ENCODE peak calls at places on chromosome 10, in five cellular contexts. K is stimulated activated CD4-positive, alpha-beta T cell treated with anti-CD3 and anti-CD28 coated beads, Interleukin-4, amount 100 ng/mL, for 1 hour; H is NAMALWA; W is GM20000; I is neural progenitor cell. M is an unnamed sample.

GRCh38 chr10:76396126-76396525 is 964.7 kb downstream of the LRMDA start:
- DNase-seq in I (no peak), K (no peak), W (no peak), H (no peak), M (no peak)

GRCh38 chr10:88693392-88694020 is 12.5 kb upstream of the LIPK start:
- DNase-seq in I (peak; percentile 9), K (no peak), W (no peak), H (peak; percentile 23), M (no peak)

GRCh38 chr10:29469481-29470354 is 165.1 kb downstream of the SVIL start:
- DNase-seq in W (no peak), I (no peak), H (no peak), K (no peak), M (no peak)

GRCh38 chr10:6119962-6120361 is 31.1 kb downstream of the RBM17 start:
- DNase-seq in I (no peak), K (no peak), H (no peak), W (no peak), M (no peak)

GRCh38 chr10:13382759-13383753 is 35.0 kb upstream of the SEPHS1 start:
- DNase-seq in I (no peak), H (no peak), W (no peak), K (no peak), M (no peak)

GRCh38 chr10:110774069-110775021 is 97.4 kb upstream of the PDCD4 start:
- DNase-seq in I (no peak), H (no peak), W (peak; percentile 84), K (peak; percentile 5), M (no peak)

GRCh38 chr10:29177266-29177832 is 111.5 kb upstream of the LYZL1 start:
- DNase-seq in H (no peak), W (no peak), K (no peak), I (no peak), M (no peak)

GRCh38 chr10:86556532-86556931 is 34.9 kb upstream of the WAPL start:
- DNase-seq in I (no peak), H (no peak), K (no peak), W (no peak), M (no peak)

GRCh38 chr10:59513558-59513957 is 151.2 kb upstream of the FAM13C start:
- DNase-seq in W (no peak), H (no peak), I (no peak), K (no peak), M (no peak)

GRCh38 chr10:90133606-90134005 is 432.2 kb downstream of the KIF20B start:
- DNase-seq in I (no peak), W (no peak), H (no peak), K (no peak), M (no peak)

GRCh38 chr10:96587255-96588059 is 645 bp upstream of the TM9SF3 start:
- DNase-seq in K (peak; percentile 48), W (no peak), H (peak; percentile 74), I (no peak), M (no peak)

GRCh38 chr10:126391162-126391880 is 3.0 kb upstream of the ADAM12 start:
- DNase-seq in W (no peak), H (no peak), K (no peak), I (no peak), M (no peak)

GRCh38 chr10:132527338-132528063 is 10.1 kb upstream of the INPP5A start:
- DNase-seq in I (no peak), K (no peak), W (no peak), H (no peak), M (no peak)

GRCh38 chr10:89327803-89328441 is at the start of gene IFIT3:
- DNase-seq in H (peak; percentile 57), K (no peak), I (no peak), W (peak; percentile 27), M (no peak)

GRCh38 chr10:132654708-132655661 is 117.4 kb downstream of the INPP5A start:
- DNase-seq in K (peak; percentile 62), W (peak; percentile 91), I (peak; percentile 82), H (peak; percentile 70), M (peak; percentile 84)

GRCh38 chr10:546971-547590 is 142.4 kb downstream of the DIP2C start:
- DNase-seq in I (peak; percentile 61), W (no peak), H (peak; percentile 51), K (no peak), M (no peak)

GRCh38 chr10:63120554-63120953 is 12.6 kb upstream of the NRBF2 start:
- DNase-seq in W (no peak), K (no peak), H (no peak), I (no peak), M (no peak)

GRCh38 chr10:54010337-54010736 is 790.7 kb downstream of the PCDH15 start:
- DNase-seq in W (no peak), K (no peak), H (no peak), I (no peak), M (no peak)

GRCh38 chr10:36437367-36437766 is 688.0 kb upstream of the ANKRD30A start:
- DNase-seq in W (no peak), H (no peak), K (no peak), I (no peak), M (no peak)

GRCh38 chr10:15738237-15738928 is 18.7 kb upstream of the ITGA8 start:
- DNase-seq in W (no peak), I (no peak), H (no peak), K (no peak), M (no peak)

GRCh38 chr10:28532223-28532508 is 752 bp upstream of the WAC start:
- DNase-seq in I (no peak), K (no peak), W (no peak), H (peak; percentile 81), M (no peak)

GRCh38 chr10:132518572-132519381 is 18.8 kb upstream of the INPP5A start:
- DNase-seq in W (no peak), I (peak; percentile 59), H (no peak), K (no peak), M (no peak)

GRCh38 chr10:61887772-61888171 is 13.7 kb upstream of the ARID5B start:
- DNase-seq in H (no peak), I (no peak), K (no peak), W (no peak), M (no peak)

GRCh38 chr10:121002586-121003205 is 151.5 kb downstream of the WDR11 start:
- DNase-seq in W (no peak), I (no peak), H (no peak), K (no peak), M (no peak)

GRCh38 chr10:98262571-98262970 is 5.4 kb downstream of the LOXL4 start:
- DNase-seq in H (peak; percentile 53), K (no peak), I (no peak), W (no peak), M (peak; percentile 54)

GRCh38 chr10:6009159-6009558 is 31.8 kb upstream of the IL15RA start:
- DNase-seq in I (no peak), H (no peak), W (no peak), K (no peak), M (no peak)

GRCh38 chr10:102776779-102777417 is 33.1 kb downstream of the WBP1L start:
- DNase-seq in H (no peak), K (no peak), W (no peak), I (peak; percentile 85), M (peak; percentile 72)

M was measured in type B pancreatic cell.